ENCODE peak calls at places on chromosomes 4 and X, in four cellular contexts. W, V, Y and P are unnamed samples.

GRCh38 chr4:109691411-109691920 is 11.8 kb downstream of the CASP6 start:
- DNase-seq in W (no peak), V (no peak), Y (no peak), P (no peak)

GRCh38 chr4:1171306-1172227 is 816 bp downstream of the SPON2 start:
- DNase-seq in W (peak; percentile 68), V (peak; percentile 63), Y (peak; percentile 59), P (peak; percentile 54)

GRCh38 chrX:101190736-101191135 is 28.9 kb upstream of the DRP2 start:
- DNase-seq in W (no peak), V (no peak), Y (no peak), P (no peak)

GRCh38 chrX:96147645-96148044 is 537.0 kb upstream of the DIAPH2 start:
- DNase-seq in W (no peak), V (no peak), Y (no peak), P (no peak)

GRCh38 chrX:103107836-103108235 is 14.9 kb upstream of the NXF3 start:
- DNase-seq in W (no peak), V (no peak), Y (no peak), P (no peak)

GRCh38 chr4:41692717-41693345 is 55.7 kb downstream of the PHOX2B start:
- DNase-seq in W (peak; percentile 50), V (peak; percentile 13), Y (peak; percentile 32), P (peak; percentile 20)

GRCh38 chrX:22060451-22060940 is 28.4 kb downstream of the PHEX start:
- DNase-seq in W (peak; percentile 42), V (peak; percentile 23), Y (no peak), P (no peak)

GRCh38 chr4:1975880-1976279 is 32.9 kb downstream of the NELFA start:
- DNase-seq in W (no peak), V (no peak), Y (peak; percentile 10), P (no peak)

GRCh38 chr4:8571702-8572685 is 8.2 kb upstream of the GPR78 start:
- DNase-seq in W (no peak), V (no peak), Y (no peak), P (no peak)

GRCh38 chr4:99960648-99961047 is 10.6 kb upstream of the H2AZ1 start:
- DNase-seq in W (no peak), V (no peak), Y (no peak), P (no peak)

GRCh38 chr4:40865696-40866095 is 115.9 kb downstream of the NSUN7 start:
- DNase-seq in W (no peak), V (no peak), Y (no peak), P (no peak)

GRCh38 chr4:80587861-80588385 is 252.4 kb downstream of the CFAP299 start:
- DNase-seq in W (no peak), V (no peak), Y (no peak), P (no peak)

GRCh38 chrX:24424948-24425347 is 40.1 kb upstream of the PDK3 start:
- DNase-seq in W (no peak), V (no peak), Y (no peak), P (no peak)

GRCh38 chr4:11842620-11843263 is 414.0 kb upstream of the HS3ST1 start:
- DNase-seq in W (no peak), V (no peak), Y (no peak), P (no peak)